ENCODE peak calls at places on chromosomes 3 and 15, in ten cellular contexts. X is HS-27A; U is body of pancreas; O is occipital lobe; J is NCI-H1092; T is heart right ventricle; R is CD8-positive, alpha-beta T cell; F is RPMI8226; V is left ventricle myocardium superior; G is cardiac fibroblast. K is an unnamed sample.

GRCh38 chr3:10957976-10958749 is 34.4 kb upstream of the SLC6A1 start:
- DNase-seq in J (peak; percentile 95), T (peak; percentile 69), O (no peak), U (peak; percentile 17), F (peak; percentile 74), R (no peak), X (no peak), G (peak; percentile 39), V (peak; percentile 85), K (no peak)

GRCh38 chr3:50630394-50630793 is 13.4 kb downstream of the MAPKAPK3 start:
- DNase-seq in U (no peak), R (no peak), G (no peak), J (no peak), T (no peak), F (no peak), O (no peak), V (no peak), X (no peak), K (no peak)

GRCh38 chr15:100788080-100788730 is 91.4 kb upstream of the ALDH1A3 start:
- DNase-seq in V (no peak), X (no peak), T (peak; percentile 1), J (no peak), F (no peak), G (no peak), R (no peak), U (no peak), O (no peak), K (no peak)

GRCh38 chr3:18556503-18556902 is 131.4 kb upstream of the SATB1 start:
- DNase-seq in U (peak; percentile 15), J (no peak), V (no peak), T (no peak), O (no peak), G (peak; percentile 1), R (peak; percentile 7), X (no peak), F (no peak), K (no peak)

GRCh38 chr15:58258501-58259274 is 120.5 kb downstream of the AQP9 start:
- DNase-seq in X (no peak), V (no peak), O (no peak), G (no peak), T (no peak), R (no peak), F (no peak), J (no peak), U (no peak), K (no peak)

GRCh38 chr3:171640520-171641412 is 169.5 kb downstream of the PLD1 start:
- DNase-seq in J (no peak), T (no peak), V (no peak), U (no peak), O (no peak), R (no peak), F (no peak), X (peak; percentile 17), G (peak; percentile 52), K (peak; percentile 55)

GRCh38 chr3:32969656-32970055 is 18.2 kb downstream of the CCR4 start:
- DNase-seq in G (no peak), J (peak; percentile 21), T (no peak), X (no peak), U (no peak), O (no peak), V (no peak), F (no peak), R (no peak), K (peak; percentile 10)

GRCh38 chr3:34012102-34012461 is 213.7 kb downstream of the PDCD6IP start:
- DNase-seq in J (no peak), R (no peak), V (no peak), G (peak; percentile 82), O (no peak), U (peak; percentile 26), F (no peak), T (no peak), X (peak; percentile 97), K (peak; percentile 93)

GRCh38 chr3:136237103-136237502 is 13.0 kb upstream of the PCCB start:
- DNase-seq in G (no peak), X (no peak), J (no peak), U (no peak), V (no peak), T (no peak), F (no peak), O (no peak), R (no peak), K (no peak)

GRCh38 chr3:94360982-94361381 is 298.1 kb downstream of the NSUN3 start:
- DNase-seq in V (peak; percentile 37), U (peak; percentile 12), G (peak; percentile 5), O (peak; percentile 4), J (no peak), F (no peak), X (no peak), R (no peak), T (peak; percentile 56), K (no peak)

GRCh38 chr3:25576836-25577454 is 87.8 kb downstream of the TOP2B start:
- DNase-seq in O (no peak), G (no peak), V (no peak), J (no peak), T (no peak), X (no peak), R (no peak), U (no peak), F (peak; percentile 28), K (no peak)

GRCh38 chr3:31772155-31772761 is 208.8 kb downstream of the OSBPL10 start:
- DNase-seq in J (no peak), G (no peak), F (no peak), O (no peak), T (no peak), U (no peak), X (no peak), R (no peak), V (no peak), K (no peak)

GRCh38 chr3:13135251-13135810 is 62.1 kb upstream of the IQSEC1 start:
- DNase-seq in X (no peak), R (no peak), F (no peak), V (no peak), T (no peak), U (no peak), O (no peak), J (no peak), G (no peak), K (no peak)

K was measured in adipocyte.